ENCODE peak calls at places on chromosomes 6 and 20, in five cellular contexts. S, Y, I, C and G are unnamed samples.

GRCh38 chr20:9330151-9330550 is 184.2 kb upstream of the LAMP5 start:
- DNase-seq in S (no peak), Y (no peak), I (no peak), C (no peak), G (peak; percentile 83)

GRCh38 chr6:32168350-32168749 is 4.0 kb downstream of the EGFL8 start:
- DNase-seq in S (no peak), Y (no peak), I (no peak), C (no peak), G (no peak)

GRCh38 chr6:125852587-125852986 is 61.8 kb downstream of the NCOA7 start:
- DNase-seq in S (no peak), Y (no peak), I (no peak), C (no peak), G (no peak)

GRCh38 chr6:147260091-147260490 is 55.9 kb downstream of the STXBP5 start:
- DNase-seq in S (no peak), Y (no peak), I (no peak), C (no peak), G (no peak)

GRCh38 chr20:32535316-32535952 is 49.7 kb downstream of the NOL4L start:
- DNase-seq in S (no peak), Y (no peak), I (no peak), C (no peak), G (no peak)

GRCh38 chr6:33677153-33677660 is 34.3 kb downstream of the UQCC2 start:
- DNase-seq in S (no peak), Y (no peak), I (no peak), C (no peak), G (no peak)

GRCh38 chr6:134361011-134361410 is 43.1 kb upstream of the SGK1 start:
- DNase-seq in S (no peak), Y (no peak), I (no peak), C (no peak), G (no peak)

GRCh38 chr6:4641461-4641860 is 134.7 kb upstream of the CDYL start:
- DNase-seq in S (no peak), Y (no peak), I (no peak), C (no peak), G (no peak)

GRCh38 chr6:100464910-100465700 is at the start of gene SIM1:
- DNase-seq in S (no peak), Y (no peak), I (peak; percentile 46), C (no peak), G (peak; percentile 34)

GRCh38 chr20:10578607-10579006 is 95.2 kb downstream of the JAG1 start:
- DNase-seq in S (no peak), Y (no peak), I (no peak), C (no peak), G (peak; percentile 27)

GRCh38 chr6:38572186-38572813 is 67.4 kb downstream of the BTBD9 start:
- DNase-seq in S (no peak), Y (no peak), I (no peak), C (no peak), G (peak; percentile 13)

GRCh38 chr6:93968126-93968525 is 548.8 kb upstream of the EPHA7 start:
- DNase-seq in S (no peak), Y (no peak), I (no peak), C (no peak), G (no peak)

DNA sequence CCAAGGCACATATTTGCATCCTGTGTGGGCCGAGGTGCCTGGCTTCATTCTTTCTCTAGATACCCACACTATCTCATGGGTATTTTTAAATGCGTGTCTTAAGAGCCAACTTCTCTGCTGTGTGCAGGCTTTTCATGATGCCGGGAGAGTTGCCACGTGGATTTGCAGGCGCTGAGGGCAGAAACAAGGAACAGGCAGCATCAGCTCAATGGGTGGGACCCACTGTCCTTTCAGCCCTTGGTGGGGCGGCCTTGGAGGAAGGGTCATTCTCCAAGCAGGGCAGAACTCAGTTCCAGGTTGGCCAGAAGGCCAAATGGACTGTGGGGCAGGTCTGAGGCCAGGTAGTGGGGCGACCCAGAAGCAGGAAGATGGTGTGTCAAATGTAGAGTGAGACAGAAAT is 84.7 kb downstream of the PHACTR3 start:
- DNase-seq in S (no peak), Y (no peak), I (no peak), C (no peak), G (no peak)
- H3K9me3 ChIP-seq in S (peaks cover 5% of the 10 kb centered on the region), Y (no peaks in the 10 kb centered on the region), I (no peaks in the 10 kb centered on the region), C (no peaks in the 10 kb centered on the region), G (no peaks in the 10 kb centered on the region)

DNA sequence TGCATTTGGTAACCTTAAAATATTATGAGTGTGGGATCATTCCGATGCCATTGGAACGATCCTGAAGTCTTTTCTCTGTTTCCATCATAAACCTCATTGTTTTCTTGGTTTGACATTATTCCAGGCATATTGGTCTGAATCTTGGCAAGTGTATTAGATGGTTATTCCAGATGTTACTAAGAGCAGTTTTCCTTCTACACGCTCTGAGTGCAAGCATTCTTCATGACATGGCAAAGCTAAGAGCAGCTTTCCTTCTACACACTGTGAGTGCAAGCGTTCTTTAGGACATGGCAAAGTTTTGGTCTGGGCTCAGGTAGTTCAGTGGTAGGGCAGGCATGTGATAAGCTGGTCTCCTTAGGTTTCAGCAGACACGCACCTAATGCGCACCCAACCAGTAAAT is 53.0 kb downstream of the SMOC2 start:
- DNase-seq in S (no peak), Y (no peak), I (no peak), C (no peak), G (no peak)
- H3K9me3 ChIP-seq in S (peaks cover 2% of the 10 kb centered on the region), Y (no peaks in the 10 kb centered on the region), I (no peaks in the 10 kb centered on the region), C (no peaks in the 10 kb centered on the region), G (no peaks in the 10 kb centered on the region)

GRCh38 chr6:152057832-152058498 is 250.5 kb downstream of the ESR1 start:
- DNase-seq in S (no peak), Y (no peak), I (no peak), C (no peak), G (no peak)
- H3K9me3 ChIP-seq in S (peaks cover 1% of the 10 kb centered on the region), Y (no peaks in the 10 kb centered on the region), I (no peaks in the 10 kb centered on the region), C (no peaks in the 10 kb centered on the region), G (no peaks in the 10 kb centered on the region)

GRCh38 chr6:80938131-80938530 is 814.4 kb downstream of the TENT5A start:
- DNase-seq in S (no peak), Y (no peak), I (no peak), C (no peak), G (no peak)
- H3K9me3 ChIP-seq in S (peaks cover 4% of the 10 kb centered on the region), Y (no peaks in the 10 kb centered on the region), I (peaks cover 39% of the 10 kb centered on the region), C (no peaks in the 10 kb centered on the region), G (no peaks in the 10 kb centered on the region)

DNA sequence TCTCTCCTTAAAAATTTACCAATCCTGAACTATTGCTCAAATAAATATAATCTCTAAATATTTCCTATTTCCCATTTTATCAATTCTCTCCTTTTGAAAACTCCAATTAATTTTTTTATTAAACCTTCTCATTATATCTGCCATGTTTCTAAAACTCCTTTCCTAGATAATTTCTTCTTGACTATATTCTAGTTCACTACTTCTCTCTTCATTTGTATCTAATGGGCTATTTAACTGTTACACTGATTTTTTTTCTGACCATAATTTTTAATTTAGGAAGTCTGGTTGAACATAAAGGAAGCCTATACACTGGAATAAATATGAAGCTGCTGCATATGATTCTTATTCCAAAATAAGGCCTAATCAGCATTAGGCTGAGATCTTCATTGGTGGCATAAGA is 96.3 kb upstream of the PLN start:
- DNase-seq in S (no peak), Y (no peak), I (no peak), C (no peak), G (no peak)
- H3K9me3 ChIP-seq in S (peaks cover 15% of the 10 kb centered on the region), Y (peaks cover 9% of the 10 kb centered on the region), I (peaks cover 72% of the 10 kb centered on the region), C (no peaks in the 10 kb centered on the region), G (no peaks in the 10 kb centered on the region)

GRCh38 chr6:311679-312220 is 19.5 kb downstream of the DUSP22 start:
- DNase-seq in S (no peak), Y (peak; percentile 52), I (peak; percentile 63), C (no peak), G (no peak)
- H3K9me3 ChIP-seq in S (peaks cover 4% of the 10 kb centered on the region), Y (no peaks in the 10 kb centered on the region), I (no peaks in the 10 kb centered on the region), C (no peaks in the 10 kb centered on the region), G (no peaks in the 10 kb centered on the region)

GRCh38 chr20:56274156-56274555 is 25.6 kb downstream of the MC3R start:
- DNase-seq in S (no peak), Y (no peak), I (no peak), C (no peak), G (no peak)
- H3K9me3 ChIP-seq in S (peaks cover 4% of the 10 kb centered on the region), Y (no peaks in the 10 kb centered on the region), I (peaks cover 13% of the 10 kb centered on the region), C (no peaks in the 10 kb centered on the region), G (no peaks in the 10 kb centered on the region)

GRCh38 chr6:108862479-108863191 is 14.4 kb downstream of the ARMC2 start:
- DNase-seq in S (no peak), Y (no peak), I (peak; percentile 43), C (no peak), G (no peak)
- H3K9me3 ChIP-seq in S (no peaks in the 10 kb centered on the region), Y (no peaks in the 10 kb centered on the region), I (peaks cover under 1% of the 10 kb centered on the region), C (no peaks in the 10 kb centered on the region), G (no peaks in the 10 kb centered on the region)

GRCh38 chr20:58853976-58854637 is 1.6 kb downstream of the GNAS start:
- DNase-seq in S (no peak), Y (no peak), I (no peak), C (no peak), G (no peak)
- H3K9me3 ChIP-seq in S (no peaks in the 10 kb centered on the region), Y (no peaks in the 10 kb centered on the region), I (no peaks in the 10 kb centered on the region), C (no peaks in the 10 kb centered on the region), G (no peaks in the 10 kb centered on the region)

GRCh38 chr6:169937389-169938261 is 186.2 kb downstream of the ERMARD start:
- DNase-seq in S (no peak), Y (no peak), I (no peak), C (no peak), G (no peak)
- H3K9me3 ChIP-seq in S (no peaks in the 10 kb centered on the region), Y (no peaks in the 10 kb centered on the region), I (no peaks in the 10 kb centered on the region), C (no peaks in the 10 kb centered on the region), G (no peaks in the 10 kb centered on the region)